ENCODE peak calls at places on chromosomes 2 and 18, in ten cellular contexts. Q, F, A, K, U, Y, H, C, I and D are unnamed samples.

GRCh38 chr2:234175649-234176048 is 125.1 kb downstream of the SPP2 start:
- DNase-seq in Q (no peak), F (no peak), A (no peak), K (no peak), U (no peak), Y (no peak), H (no peak), C (no peak), I (no peak), D (no peak)

GRCh38 chr2:43832457-43832856 is 6.2 kb downstream of the ABCG5 start:
- DNase-seq in Q (no peak), F (no peak), A (no peak), K (no peak), U (no peak), Y (no peak), H (no peak), C (no peak), I (no peak), D (no peak)

GRCh38 chr2:27606611-27607010 is 22.2 kb downstream of the CCDC121 start:
- DNase-seq in Q (no peak), F (peak; percentile 51), A (no peak), K (no peak), U (no peak), Y (no peak), H (no peak), C (no peak), I (no peak), D (no peak)

GRCh38 chr2:179622635-179623034 is 238.8 kb downstream of the ZNF385B start:
- DNase-seq in Q (no peak), F (no peak), A (no peak), K (no peak), U (no peak), Y (no peak), H (no peak), C (no peak), I (no peak), D (no peak)

GRCh38 chr18:78523850-78524249 is 455.8 kb upstream of the SALL3 start:
- DNase-seq in Q (no peak), F (no peak), A (no peak), K (no peak), U (no peak), Y (no peak), H (no peak), C (no peak), I (no peak), D (no peak)

GRCh38 chr2:205903549-205904129 is 182.3 kb downstream of the INO80D start:
- DNase-seq in Q (no peak), F (no peak), A (peak; percentile 53), K (peak; percentile 51), U (no peak), Y (peak; percentile 29), H (peak; percentile 50), C (peak; percentile 25), I (no peak), D (no peak)

GRCh38 chr2:143161982-143162837 is 33.0 kb downstream of the ARHGAP15 start:
- DNase-seq in Q (peak; percentile 55), F (no peak), A (peak; percentile 58), K (peak; percentile 56), U (no peak), Y (no peak), H (peak; percentile 62), C (peak; percentile 17), I (peak; percentile 54), D (no peak)

GRCh38 chr2:106160786-106161261 is 33.3 kb downstream of the UXS1 start:
- DNase-seq in Q (peak; percentile 53), F (no peak), A (no peak), K (no peak), U (no peak), Y (no peak), H (no peak), C (peak; percentile 68), I (peak; percentile 41), D (no peak)

GRCh38 chr2:158664987-158665386 is 130.1 kb upstream of the DAPL1 start:
- DNase-seq in Q (no peak), F (no peak), A (no peak), K (no peak), U (no peak), Y (no peak), H (no peak), C (no peak), I (no peak), D (no peak)